ENCODE peak calls at places on chromosomes 4 and X, in four cellular contexts. N is endothelial cell, Q is heart right ventricle, H is memory B cell. C is an unnamed sample.

GRCh38 chr4:7334521-7335275 is 100.0 kb downstream of the PSAPL1 start:
- DNase-seq in N (no peak), Q (no peak), H (no peak), C (no peak)

GRCh38 chr4:75834772-75835154 is 67.5 kb downstream of the PPEF2 start:
- DNase-seq in N (no peak), Q (no peak), H (no peak), C (no peak)

GRCh38 chrX:97074400-97074799 is 190.7 kb downstream of the RPA4 start:
- DNase-seq in N (no peak), Q (no peak), H (no peak), C (no peak)

GRCh38 chr4:176404591-176404990 is 84.8 kb downstream of the SPCS3 start:
- DNase-seq in N (no peak), Q (no peak), H (no peak), C (no peak)

GRCh38 chrX:41152221-41152620 is 67.0 kb downstream of the USP9X start:
- DNase-seq in N (no peak), Q (no peak), H (no peak), C (no peak)

GRCh38 chr4:146435962-146436361 is 85.8 kb downstream of the SLC10A7 start:
- DNase-seq in N (no peak), Q (no peak), H (no peak), C (no peak)

GRCh38 chrX:9249452-9249851 is 215.4 kb upstream of the TBL1X start:
- DNase-seq in N (no peak), Q (no peak), H (no peak), C (no peak)

GRCh38 chrX:26262121-26262523 is 46.2 kb downstream of the MAGEB5 start:
- DNase-seq in N (peak; percentile 4), Q (no peak), H (no peak), C (no peak)

GRCh38 chr4:35163189-35163588 is 1081.1 kb downstream of the ARAP2 start:
- DNase-seq in N (no peak), Q (no peak), H (no peak), C (no peak)

GRCh38 chr4:53010320-53010719 is 148.2 kb downstream of the RASL11B start:
- DNase-seq in N (no peak), Q (no peak), H (no peak), C (no peak)

GRCh38 chr4:132642196-132642817 is 506.8 kb upstream of the PCDH10 start:
- DNase-seq in N (peak; percentile 44), Q (no peak), H (no peak), C (no peak)

GRCh38 chr4:136925203-136925602 is 607.1 kb downstream of the PCDH18 start:
- DNase-seq in N (no peak), Q (no peak), H (no peak), C (no peak)

GRCh38 chr4:172648471-172648870 is 520.1 kb upstream of the GALNT7 start:
- DNase-seq in N (no peak), Q (no peak), H (no peak), C (no peak)

GRCh38 chrX:111041018-111041462 is 55.0 kb upstream of the PAK3 start:
- DNase-seq in N (no peak), Q (no peak), H (no peak), C (no peak)

GRCh38 chrX:123222920-123223319 is 38.8 kb downstream of the GRIA3 start:
- DNase-seq in N (no peak), Q (no peak), H (no peak), C (no peak)

GRCh38 chrX:79361192-79361870 is 5.8 kb downstream of the ITM2A start:
- DNase-seq in N (no peak), Q (no peak), H (no peak), C (no peak)

GRCh38 chrX:150854856-150855255 is 43.6 kb downstream of the CD99L2 start:
- DNase-seq in N (no peak), Q (no peak), H (no peak), C (no peak)

GRCh38 chrX:10327651-10328050 is 170.9 kb downstream of the CLCN4 start:
- DNase-seq in N (no peak), Q (no peak), H (no peak), C (no peak)

GRCh38 chr4:36823199-36823967 is 421.2 kb upstream of the NWD2 start:
- DNase-seq in N (no peak), Q (no peak), H (no peak), C (no peak)

GRCh38 chr4:25953740-25954139 is 39.7 kb downstream of the SMIM20 start:
- DNase-seq in N (no peak), Q (no peak), H (no peak), C (peak; percentile 20)

GRCh38 chr4:2007804-2008670 is 737 bp downstream of the NELFA start:
- DNase-seq in N (peak; percentile 25), Q (no peak), H (no peak), C (no peak)

GRCh38 chr4:97394653-97395052 is 748.6 kb downstream of the STPG2 start:
- DNase-seq in N (no peak), Q (no peak), H (no peak), C (no peak)

C was measured in lower leg skin.